ENCODE peak calls at places on chromosomes 12 and 14, in ten cellular contexts. Q is cardiac muscle cell, U is heart right ventricle, Y is heart left ventricle, B is stomach, A is Panc1, W is brain microvascular endothelial cell, J is breast epithelium, R is BJ, Z is HL-60. L is an unnamed sample. For H3K27me3, the result is how much of the 10 kb centered on the place peaks cover.

GRCh38 chr12:132429932-132430643 is 59.9 kb upstream of the FBRSL1 start:
- DNase-seq in Z (peak), J (no peak), Y (no peak), A (no peak), U (no peak), W (no peak), Q (no peak), B (peak), R (no peak), L (no peak)

GRCh38 chr12:42221722-42222121 is 16.3 kb downstream of the YAF2 start:
- DNase-seq in R (no peak), U (no peak), B (no peak), Y (no peak), W (no peak), A (no peak), Q (no peak), J (no peak), Z (no peak), L (no peak)

GRCh38 chr12:30694971-30695326 is 720 bp downstream of the IPO8 start:
- DNase-seq in Z (peak), J (no peak), U (peak), W (no peak), A (no peak), B (peak), R (no peak), Q (peak), Y (no peak), L (peak)

GRCh38 chr12:110501378-110501721 is 561 bp downstream of the VPS29 start:
- DNase-seq in Y (peak), A (no peak), R (no peak), Z (peak), U (no peak), B (peak), W (peak), Q (peak), J (peak), L (no peak)

GRCh38 chr14:99730876-99731351 is 46.8 kb downstream of the CYP46A1 start:
- DNase-seq in U (no peak), Q (no peak), Z (no peak), J (no peak), R (no peak), A (no peak), W (no peak), Y (peak), B (no peak), L (no peak)

GRCh38 chr12:31728289-31728916 is 418 bp downstream of the AMN1 start:
- DNase-seq in B (peak), Y (peak), J (no peak), Z (peak), U (no peak), A (no peak), R (no peak), W (no peak), Q (no peak), L (peak)

GRCh38 chr14:52356025-52356424 is 41.9 kb downstream of the PTGER2 start:
- DNase-seq in U (no peak), J (no peak), R (no peak), Y (no peak), A (no peak), W (peak), Q (no peak), B (no peak), Z (no peak), L (no peak)

GRCh38 chr14:56135001-56135400 is 16.8 kb downstream of the PELI2 start:
- DNase-seq in Z (no peak), R (no peak), B (peak), A (no peak), J (no peak), Q (no peak), U (no peak), W (no peak), Y (no peak), L (no peak)

GRCh38 chr12:68454855-68455254 is 122.7 kb upstream of the MDM1 start:
- DNase-seq in Z (no peak), J (no peak), W (no peak), R (no peak), U (no peak), A (no peak), Q (no peak), Y (no peak), B (no peak), L (no peak)
- H3K4me3 ChIP-seq in Z (no peak), J (no peak), W (no peak), R (no peak), U (no peak), A (no peak), Q (no peak), Y (no peak), B (no peak), L (no peak)

GRCh38 chr12:55039761-55040160 is 20.0 kb downstream of the NEUROD4 start:
- DNase-seq in W (no peak), Y (no peak), A (no peak), Q (no peak), J (no peak), B (no peak), U (no peak), R (no peak), Z (no peak), L (no peak)

GRCh38 chr12:55034218-55034617 is 14.4 kb downstream of the NEUROD4 start:
- DNase-seq in U (no peak), R (no peak), Q (no peak), B (no peak), W (no peak), J (no peak), A (no peak), Y (no peak), Z (no peak), L (no peak)

GRCh38 chr12:55041651-55042050 is 21.9 kb downstream of the NEUROD4 start:
- DNase-seq in Z (peak), A (no peak), R (no peak), B (no peak), Y (no peak), J (no peak), Q (no peak), U (no peak), W (no peak), L (no peak)

GRCh38 chr12:55036326-55036725 is 16.6 kb downstream of the NEUROD4 start:
- DNase-seq in R (no peak), B (no peak), Q (no peak), Z (no peak), J (no peak), A (no peak), W (no peak), U (no peak), Y (no peak), L (no peak)

DNA sequence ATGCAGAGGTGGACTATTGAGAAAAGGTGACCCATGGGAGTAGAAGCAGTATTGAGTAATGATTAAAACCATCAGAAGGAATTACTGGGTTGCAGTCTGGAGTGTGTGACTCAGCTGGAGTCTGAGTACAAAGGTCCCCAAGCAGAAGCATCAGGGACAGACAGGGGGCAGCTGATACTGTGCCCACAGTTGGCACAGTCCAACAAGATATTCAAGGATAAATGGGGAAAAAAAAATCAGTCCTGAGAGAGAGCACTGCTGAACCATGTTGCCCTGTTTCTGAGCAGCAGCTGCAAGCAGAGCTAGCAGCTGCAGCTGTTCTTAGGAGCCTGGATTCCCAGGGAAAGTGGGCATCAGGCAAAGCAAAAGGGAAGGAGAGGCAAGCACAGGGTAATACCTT is 17.6 kb downstream of the NEUROD4 start:
- DNase-seq in U (no peak), A (no peak), Q (no peak), B (no peak), W (no peak), Z (no peak), J (no peak), Y (no peak), R (no peak), L (no peak)
- H3K27me3 ChIP-seq in U (under half), A (under half), Q (under half), B (under half), W (under half), Z (under half), J (under half), Y (under half), R (under half), L (under half)

DNA sequence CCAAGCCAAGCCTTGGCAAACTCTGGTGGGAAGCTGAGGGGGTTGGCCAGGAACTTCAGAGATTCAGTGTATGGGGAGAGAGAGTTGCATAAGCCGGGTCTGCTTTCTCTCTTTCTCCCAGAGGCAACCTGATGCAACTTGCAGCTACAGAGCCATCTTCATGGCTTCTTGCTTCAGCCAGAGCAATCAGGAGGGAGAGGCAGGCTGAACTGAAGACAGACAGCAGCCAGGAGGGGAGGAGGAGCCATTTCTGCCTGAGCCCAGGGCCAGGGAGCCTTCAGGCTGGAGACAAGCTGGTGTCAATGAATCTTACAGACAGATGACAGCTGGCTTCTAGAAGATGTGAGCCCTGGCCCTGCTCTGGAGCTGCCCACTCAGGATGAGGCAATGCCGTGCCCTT is 18.7 kb downstream of the NPC2 start:
- DNase-seq in Y (no peak), A (no peak), B (no peak), U (no peak), Z (no peak), W (no peak), R (no peak), J (no peak), Q (peak), L (no peak)
- TF ChIP-seq CTCF in Y (no peak), A (no peak), B (no peak), U (no peak), Z (no peak), W (no peak), R (no peak), J (no peak), Q (no peak), L (no peak)

GRCh38 chr14:22978487-22978837 is 3.9 kb downstream of the AJUBA start:
- DNase-seq in W (no peak), Y (no peak), A (no peak), R (no peak), U (no peak), Z (no peak), B (no peak), Q (no peak), J (no peak), L (no peak)

GRCh38 chr14:22976620-22977433 is 5.5 kb downstream of the AJUBA start:
- DNase-seq in W (peak), A (no peak), B (peak), Q (peak), Z (no peak), U (no peak), R (no peak), Y (no peak), J (no peak), L (no peak)

GRCh38 chr14:22978873-22979671 is 3.3 kb downstream of the AJUBA start:
- DNase-seq in Z (no peak), J (peak), B (no peak), W (no peak), A (no peak), R (no peak), Q (no peak), Y (no peak), U (no peak), L (no peak)

GRCh38 chr14:22977434-22977683 is 5.0 kb downstream of the AJUBA start:
- DNase-seq in Q (no peak), B (no peak), Z (no peak), Y (no peak), R (no peak), W (no peak), A (no peak), J (no peak), U (no peak), L (no peak)

GRCh38 chr14:22977684-22978486 is 4.5 kb downstream of the AJUBA start:
- DNase-seq in R (no peak), A (no peak), B (peak), Q (peak), W (no peak), J (peak), U (peak), Y (peak), Z (no peak), L (no peak)
- H3K4me3 ChIP-seq in R (peak), A (peak), B (no peak), Q (no peak), W (no peak), J (peak), U (no peak), Y (no peak), Z (no peak), L (no peak)

GRCh38 chr12:54045868-54046529 is 7.6 kb upstream of the HOXC4 start:
- DNase-seq in U (no peak), R (no peak), J (no peak), W (no peak), Z (no peak), A (no peak), Q (no peak), Y (no peak), B (no peak), L (no peak)
- H3K27me3 ChIP-seq in U (half or more), R (under half), J (under half), W (half or more), Z (half or more), A (under half), Q (half or more), Y (half or more), B (half or more), L (half or more)

DNA sequence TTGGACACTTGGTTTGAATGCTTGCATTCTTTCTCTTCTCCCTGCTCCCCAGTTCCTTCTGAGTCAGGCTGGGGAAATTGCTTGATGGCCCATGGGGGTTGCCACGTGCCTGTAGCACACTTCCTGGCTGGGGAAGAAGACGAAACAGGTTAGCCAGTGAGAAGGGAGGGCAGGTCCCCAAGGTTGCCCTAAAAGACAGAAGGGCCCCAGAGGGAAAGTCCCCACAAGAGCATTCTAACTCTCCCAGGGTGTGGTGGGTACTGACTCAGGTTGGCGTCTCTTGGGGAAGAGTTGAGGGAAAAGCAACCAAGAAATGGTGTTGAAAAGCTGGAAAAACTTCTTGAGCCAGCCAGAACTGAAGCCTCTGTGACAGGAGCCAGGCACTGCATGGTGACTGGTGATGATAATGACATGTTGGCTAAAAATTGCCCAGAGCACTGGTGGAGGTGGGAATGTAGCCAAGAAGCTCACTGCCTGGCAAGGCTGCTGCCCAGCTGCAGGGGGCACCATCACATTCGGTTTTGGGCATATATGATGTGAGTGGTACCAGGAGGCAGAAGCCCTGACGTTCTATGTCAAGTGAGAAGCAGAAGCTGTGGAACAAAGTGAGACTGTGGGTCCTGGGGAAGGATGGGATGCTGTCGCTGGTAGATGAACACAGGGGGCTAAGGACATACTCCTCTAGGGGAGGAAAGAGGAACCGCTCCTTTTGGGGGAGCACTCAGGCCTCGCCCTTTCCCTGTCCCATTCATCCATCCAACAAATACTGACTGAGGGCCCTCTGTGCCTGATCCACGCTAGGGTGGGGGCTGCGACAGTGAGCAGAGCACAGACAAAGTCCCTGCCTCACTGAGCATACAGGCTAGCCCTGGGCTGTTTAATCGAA is 8.1 kb upstream of the RABGGTA start:
- DNase-seq in Z (peak), U (peak), W (no peak), B (no peak), Q (no peak), A (no peak), J (no peak), R (no peak), Y (peak), L (peak)
- TF ChIP-seq CTCF in Z (peak), U (no peak), W (peak), B (no peak), Q (peak), A (no peak), J (no peak), R (no peak), Y (peak), L (peak)

GRCh38 chr12:130695061-130695460 is 21.0 kb downstream of the RIMBP2 start:
- DNase-seq in Z (no peak), U (no peak), R (no peak), A (no peak), Q (no peak), W (no peak), J (no peak), B (no peak), Y (no peak), L (no peak)

GRCh38 chr12:130698106-130698505 is 18.0 kb downstream of the RIMBP2 start:
- DNase-seq in Y (no peak), U (no peak), B (no peak), A (no peak), R (no peak), J (no peak), Q (no peak), Z (no peak), W (no peak), L (no peak)

GRCh38 chr12:130700492-130701401 is 15.4 kb downstream of the RIMBP2 start:
- DNase-seq in W (no peak), J (no peak), Z (no peak), Y (no peak), B (peak), R (no peak), Q (no peak), A (no peak), U (no peak), L (peak)

GRCh38 chr12:130701402-130701744 is 14.7 kb downstream of the RIMBP2 start:
- DNase-seq in Q (no peak), U (no peak), A (no peak), W (no peak), Y (no peak), R (no peak), B (peak), J (no peak), Z (no peak), L (no peak)

DNA sequence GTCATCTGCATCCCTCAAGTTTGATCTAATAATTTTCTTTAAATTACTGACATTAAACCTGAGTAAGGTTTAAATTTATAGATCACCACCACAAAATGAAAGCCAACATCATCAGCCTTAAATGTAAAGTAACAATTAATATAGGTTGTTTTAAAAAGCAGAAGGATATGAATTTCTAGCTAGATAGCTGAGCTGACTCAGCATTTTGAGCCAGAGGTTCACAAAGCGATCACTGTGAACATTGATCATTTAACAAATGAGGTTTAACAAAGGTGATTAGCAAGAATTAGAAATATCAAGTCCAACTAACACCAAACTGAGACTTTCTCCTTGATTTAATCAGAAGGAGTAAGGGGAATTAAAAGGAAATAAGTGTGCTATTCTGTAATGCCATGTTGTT is 19.7 kb downstream of the RIMBP2 start:
- DNase-seq in B (no peak), W (no peak), Z (no peak), Q (no peak), J (no peak), A (no peak), R (no peak), Y (no peak), U (no peak), L (no peak)
- H3K4me3 ChIP-seq in B (no peak), W (no peak), Z (no peak), Q (no peak), J (no peak), A (no peak), R (no peak), Y (no peak), U (no peak), L (no peak)

DNA sequence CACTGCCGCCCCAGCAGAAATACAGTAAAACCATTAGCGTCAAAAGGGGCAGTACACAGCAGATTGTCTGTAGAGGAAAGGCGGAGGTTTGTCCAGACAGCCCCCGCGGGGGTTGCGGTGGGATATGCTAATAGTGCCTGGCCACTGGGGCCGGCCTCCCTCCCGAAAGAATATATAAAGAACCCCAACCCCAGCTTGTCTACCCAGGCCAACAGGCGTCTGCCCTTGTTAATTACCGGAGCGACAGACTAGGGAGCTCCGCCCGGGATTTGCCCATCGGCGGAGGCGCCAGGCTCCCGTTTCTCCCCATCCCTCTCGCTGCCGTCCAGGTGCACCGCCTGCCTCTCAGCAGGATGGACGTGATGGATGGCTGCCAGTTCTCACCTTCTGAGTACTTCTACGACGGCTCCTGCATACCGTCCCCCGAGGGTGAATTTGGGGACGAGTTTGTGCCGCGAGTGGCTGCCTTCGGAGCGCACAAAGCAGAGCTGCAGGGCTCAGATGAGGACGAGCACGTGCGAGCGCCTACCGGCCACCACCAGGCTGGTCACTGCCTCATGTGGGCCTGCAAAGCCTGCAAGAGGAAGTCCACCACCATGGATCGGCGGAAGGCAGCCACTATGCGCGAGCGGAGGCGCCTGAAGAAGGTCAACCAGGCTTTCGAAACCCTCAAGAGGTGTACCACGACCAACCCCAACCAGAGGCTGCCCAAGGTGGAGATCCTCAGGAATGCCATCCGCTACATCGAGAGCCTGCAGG is at the start of gene MYF5:
- DNase-seq in W (no peak), Z (no peak), R (no peak), U (no peak), J (no peak), Q (no peak), B (no peak), A (no peak), Y (no peak), L (no peak)
- H3K27me3 ChIP-seq in W (under half), Z (under half), R (under half), U (half or more), J (under half), Q (under half), B (half or more), A (under half), Y (under half), L (under half)

GRCh38 chr12:14751987-14752386 is 51.3 kb downstream of the WBP11 start:
- DNase-seq in W (no peak), B (no peak), Z (no peak), J (no peak), R (no peak), Q (no peak), Y (no peak), A (no peak), U (no peak), L (no peak)

DNA sequence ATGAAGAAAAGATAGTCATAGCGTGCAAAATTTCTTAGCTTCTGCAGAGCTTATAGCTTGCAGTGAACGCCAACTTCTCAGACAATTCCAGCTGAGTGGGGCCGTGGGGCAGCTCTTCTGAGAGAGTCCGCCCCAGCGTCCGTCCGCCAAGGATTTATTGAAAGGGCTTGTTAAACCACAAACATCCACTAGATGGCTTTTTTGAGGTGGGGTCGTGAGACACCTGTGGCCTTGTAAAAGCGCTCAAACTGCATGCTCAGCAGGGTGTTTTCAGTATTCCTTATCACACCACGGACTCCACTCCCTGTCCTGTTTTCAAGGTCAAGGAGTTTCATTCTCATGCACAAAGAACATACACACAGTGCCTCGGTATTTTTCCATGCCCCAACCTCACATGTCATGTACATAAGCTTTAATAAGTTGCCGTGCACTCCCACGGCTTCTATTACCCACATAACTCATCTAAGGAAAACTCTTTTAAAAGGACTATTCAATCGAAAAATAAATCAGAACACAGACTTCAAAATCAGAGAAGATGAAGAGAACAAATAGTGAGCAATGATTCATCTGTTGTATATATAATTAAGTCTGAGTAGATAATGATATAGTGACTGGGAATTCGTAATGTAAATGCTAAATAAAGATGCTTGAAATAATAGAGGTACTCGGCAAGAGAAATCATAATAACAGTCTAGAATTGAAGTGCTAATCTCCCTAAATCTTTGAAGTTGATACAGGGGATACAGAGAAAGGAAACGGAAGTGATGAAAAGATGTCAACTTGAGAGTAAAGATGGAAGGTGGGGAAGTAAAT is 46.7 kb downstream of the WBP11 start:
- DNase-seq in Q (no peak), W (no peak), B (peak), U (no peak), R (no peak), Y (no peak), Z (no peak), A (no peak), J (no peak), L (no peak)
- TF ChIP-seq CTCF in Q (peak), W (peak), B (no peak), U (no peak), R (peak), Y (peak), Z (no peak), A (peak), J (no peak), L (no peak)